ENCODE peak calls at places on chromosome 7, in nine cellular contexts. A, Y, X, P, C, T, F, K and D are unnamed samples.

GRCh38 chr7:36032362-36032818 is 120.7 kb upstream of the EEPD1 start:
- DNase-seq in A (no peak), Y (peak; percentile 46), X (no peak), P (no peak), C (peak; percentile 79), T (no peak), F (no peak), K (no peak), D (no peak)

GRCh38 chr7:72038022-72038732 is 374.0 kb downstream of the CALN1 start:
- DNase-seq in A (no peak), Y (no peak), X (no peak), P (no peak), C (no peak), T (no peak), F (no peak), K (no peak), D (no peak)

GRCh38 chr7:927031-927671 is 27.3 kb downstream of the ADAP1 start:
- DNase-seq in A (no peak), Y (no peak), X (no peak), P (no peak), C (no peak), T (no peak), F (no peak), K (peak; percentile 16), D (no peak)

GRCh38 chr7:105478606-105479005 is 43.5 kb downstream of the PUS7 start:
- DNase-seq in A (no peak), Y (no peak), X (no peak), P (no peak), C (no peak), T (no peak), F (no peak), K (no peak), D (no peak)

GRCh38 chr7:80105706-80106408 is 28.8 kb upstream of the GNAI1 start:
- DNase-seq in A (peak; percentile 8), Y (no peak), X (no peak), P (no peak), C (no peak), T (no peak), F (no peak), K (no peak), D (no peak)

GRCh38 chr7:74351836-74352235 is 62.6 kb downstream of the CLIP2 start:
- DNase-seq in A (no peak), Y (no peak), X (no peak), P (no peak), C (no peak), T (no peak), F (no peak), K (no peak), D (no peak)

GRCh38 chr7:4878336-4879335 is 4.9 kb downstream of the RADIL start:
- DNase-seq in A (no peak), Y (no peak), X (no peak), P (no peak), C (no peak), T (no peak), F (no peak), K (no peak), D (no peak)

GRCh38 chr7:128693373-128694015 is 21.4 kb downstream of the GARIN1A start:
- DNase-seq in A (no peak), Y (no peak), X (no peak), P (no peak), C (no peak), T (no peak), F (no peak), K (no peak), D (no peak)

GRCh38 chr7:44956157-44956766 is 22.6 kb downstream of the MYO1G start:
- DNase-seq in A (no peak), Y (no peak), X (no peak), P (no peak), C (no peak), T (no peak), F (no peak), K (no peak), D (no peak)

GRCh38 chr7:142583424-142583823 is 165.8 kb upstream of the PRSS1 start:
- DNase-seq in A (no peak), Y (peak; percentile 88), X (peak; percentile 87), P (peak; percentile 89), C (no peak), T (peak; percentile 41), F (no peak), K (no peak), D (no peak)

GRCh38 chr7:54643064-54643463 is 100.9 kb downstream of the VSTM2A start:
- DNase-seq in A (no peak), Y (no peak), X (no peak), P (no peak), C (no peak), T (no peak), F (no peak), K (no peak), D (no peak)

GRCh38 chr7:100629117-100629711 is 12.1 kb downstream of the TFR2 start:
- DNase-seq in A (peak; percentile 71), Y (no peak), X (no peak), P (no peak), C (no peak), T (no peak), F (peak; percentile 51), K (peak; percentile 31), D (no peak)

GRCh38 chr7:158028290-158028941 is 559.2 kb downstream of the PTPRN2 start:
- DNase-seq in A (no peak), Y (no peak), X (no peak), P (no peak), C (peak; percentile 40), T (no peak), F (no peak), K (peak; percentile 79), D (no peak)

GRCh38 chr7:117118579-117119180 is 165.4 kb downstream of the ST7 start:
- DNase-seq in A (peak; percentile 46), Y (no peak), X (no peak), P (no peak), C (no peak), T (no peak), F (no peak), K (no peak), D (no peak)

GRCh38 chr7:137298464-137298794 is 45.1 kb downstream of the PTN start:
- DNase-seq in A (no peak), Y (no peak), X (no peak), P (no peak), C (no peak), T (no peak), F (no peak), K (no peak), D (no peak)

GRCh38 chr7:74655785-74656420 is 1.6 kb upstream of the GTF2I start:
- DNase-seq in A (no peak), Y (no peak), X (no peak), P (peak; percentile 11), C (no peak), T (no peak), F (no peak), K (no peak), D (no peak)

GRCh38 chr7:148819697-148820332 is 64.3 kb downstream of the EZH2 start:
- DNase-seq in A (no peak), Y (peak; percentile 51), X (peak; percentile 15), P (peak; percentile 50), C (no peak), T (peak; percentile 5), F (no peak), K (no peak), D (no peak)

GRCh38 chr7:80453699-80454340 is 58.0 kb downstream of the GNAT3 start:
- DNase-seq in A (no peak), Y (peak; percentile 7), X (peak; percentile 17), P (peak; percentile 62), C (no peak), T (no peak), F (no peak), K (no peak), D (no peak)

DNA sequence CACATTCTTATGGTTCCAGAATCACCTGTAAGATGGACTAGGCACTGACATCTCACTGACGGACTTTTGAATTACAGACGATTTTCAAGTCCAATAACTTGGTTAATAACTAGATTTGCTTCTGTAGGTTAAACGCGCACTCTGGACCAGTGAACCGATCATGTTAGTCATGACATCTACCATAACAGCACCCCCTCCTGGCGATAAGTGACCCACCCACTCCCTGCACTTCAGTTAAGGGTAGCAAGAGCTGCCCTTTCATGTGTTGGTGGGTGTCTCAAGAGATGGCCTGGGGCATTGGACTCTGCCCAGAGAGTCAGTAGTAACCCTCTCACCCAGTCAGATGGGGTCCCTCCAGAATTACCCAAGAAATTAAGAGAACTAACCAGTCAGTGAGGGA is 12.9 kb downstream of the GRM8 start:
- DNase-seq in A (no peak), Y (no peak), X (no peak), P (no peak), C (no peak), T (no peak), F (no peak), K (no peak), D (no peak)
- TF ChIP-seq CTCF in A (peak; percentile 37), Y (no peak), X (no peak), P (no peak), C (no peak), T (no peak), F (no peak), K (no peak), D (no peak)

DNA sequence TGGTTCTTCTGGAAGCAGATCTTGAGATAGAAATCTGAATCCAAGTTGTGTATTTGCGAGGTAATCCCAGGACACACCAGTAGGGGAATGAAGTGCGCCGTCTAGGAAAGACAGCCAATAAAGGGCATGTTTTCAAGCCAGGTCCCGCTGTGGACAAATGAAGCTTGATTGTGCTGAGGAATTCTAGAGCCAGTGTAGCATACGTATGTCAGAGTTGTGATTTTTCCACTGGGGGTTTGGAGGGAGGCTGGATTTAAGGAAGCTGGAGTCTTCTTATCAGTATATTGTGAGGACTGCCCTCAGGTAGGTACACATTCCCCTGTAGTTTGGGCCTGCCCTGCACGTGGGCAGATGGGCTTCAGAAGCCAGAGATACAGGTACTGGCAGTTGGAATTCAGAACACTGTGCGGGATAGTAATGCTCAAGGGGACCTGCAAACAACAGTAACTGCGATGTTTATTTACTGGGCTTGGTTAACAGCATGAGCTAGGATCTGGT is 50.9 kb downstream of the GALNT11 start:
- DNase-seq in A (peak; percentile 58), Y (no peak), X (peak; percentile 12), P (peak; percentile 31), C (no peak), T (no peak), F (peak; percentile 33), K (peak; percentile 42), D (no peak)
- TF ChIP-seq CTCF in A (peak; percentile 90), Y (peak; percentile 67), X (peak; percentile 30), P (peak; percentile 46), C (peak; percentile 35), T (peak; percentile 34), F (peak; percentile 62), K (no peak), D (no peak)

GRCh38 chr7:47950714-47951113 is 2.4 kb upstream of the PKD1L1 start:
- DNase-seq in A (no peak), Y (no peak), X (peak; percentile 48), P (peak; percentile 57), C (no peak), T (no peak), F (no peak), K (peak; percentile 45), D (no peak)
- TF ChIP-seq CTCF in A (no peak), Y (no peak), X (no peak), P (peak; percentile 17), C (no peak), T (no peak), F (no peak), K (no peak), D (no peak)

DNA sequence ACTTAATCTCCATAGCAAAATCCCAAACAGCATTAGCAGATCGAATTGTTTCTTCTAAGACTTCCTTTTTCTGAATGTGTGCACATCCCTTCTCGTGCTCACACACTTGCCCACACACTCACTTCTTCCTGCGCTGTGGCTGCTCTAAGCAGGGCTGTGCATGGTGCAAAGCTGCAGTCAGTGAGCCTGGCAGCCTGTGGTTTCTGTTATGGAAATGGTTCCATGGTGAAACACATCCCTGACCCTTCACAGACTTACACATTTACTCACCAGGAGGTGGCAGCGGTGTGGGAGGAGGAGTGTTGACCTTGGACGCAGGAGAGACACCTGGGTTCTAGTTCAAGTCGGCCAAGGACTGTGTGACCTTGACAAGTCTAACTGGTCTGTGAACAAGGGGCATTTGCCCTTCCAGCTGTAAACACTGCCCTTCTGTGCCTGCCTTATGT is 24.9 kb downstream of the MTURN start:
- DNase-seq in A (no peak), Y (peak; percentile 32), X (no peak), P (peak; percentile 40), C (no peak), T (no peak), F (peak; percentile 15), K (peak; percentile 56), D (no peak)
- TF ChIP-seq CTCF in A (no peak), Y (peak; percentile 69), X (no peak), P (peak; percentile 20), C (no peak), T (peak; percentile 37), F (no peak), K (no peak), D (no peak)